ENCODE peak calls at places on chromosomes 4 and X, in eight cellular contexts. B, F, S, E, O, H, V and T are unnamed samples.

GRCh38 chr4:57639566-57640328 is 529.6 kb upstream of the IGFBP7 start:
- DNase-seq in B (no peak), F (no peak), S (no peak), E (no peak), O (no peak), H (peak; percentile 35), V (no peak), T (no peak)

GRCh38 chr4:83139514-83140156 is 25.1 kb upstream of the PLAC8 start:
- DNase-seq in B (no peak), F (no peak), S (no peak), E (no peak), O (no peak), H (no peak), V (no peak), T (no peak)

GRCh38 chr4:113835005-113835404 is 73.5 kb upstream of the CAMK2D start:
- DNase-seq in B (peak; percentile 7), F (no peak), S (no peak), E (peak; percentile 63), O (no peak), H (no peak), V (peak; percentile 56), T (no peak)

GRCh38 chr4:188661502-188661901 is 522.3 kb downstream of the TRIML1 start:
- DNase-seq in B (no peak), F (no peak), S (no peak), E (no peak), O (no peak), H (no peak), V (no peak), T (no peak)

GRCh38 chr4:5738061-5738460 is 27.1 kb downstream of the EVC start:
- DNase-seq in B (no peak), F (no peak), S (no peak), E (no peak), O (no peak), H (no peak), V (no peak), T (no peak)

GRCh38 chrX:145910017-145910416 is 92.4 kb downstream of the SLITRK2 start:
- DNase-seq in B (no peak), F (no peak), S (no peak), E (no peak), O (no peak), H (no peak), V (no peak), T (no peak)

GRCh38 chrX:3094261-3094660 is 53.0 kb downstream of the ARSF start:
- DNase-seq in B (no peak), F (no peak), S (no peak), E (no peak), O (no peak), H (no peak), V (peak; percentile 43), T (no peak)

GRCh38 chr4:153326513-153326912 is 18.0 kb upstream of the MND1 start:
- DNase-seq in B (no peak), F (peak; percentile 43), S (no peak), E (no peak), O (no peak), H (peak; percentile 49), V (peak; percentile 60), T (no peak)

GRCh38 chrX:131778269-131779218 is 234.7 kb downstream of the OR13H1 start:
- DNase-seq in B (no peak), F (no peak), S (no peak), E (no peak), O (peak; percentile 74), H (no peak), V (peak; percentile 91), T (no peak)

GRCh38 chr4:100461796-100462195 is 56.0 kb downstream of the EMCN start:
- DNase-seq in B (no peak), F (no peak), S (no peak), E (no peak), O (no peak), H (no peak), V (no peak), T (no peak)

GRCh38 chrX:9285342-9285771 is 179.5 kb upstream of the TBL1X start:
- DNase-seq in B (no peak), F (no peak), S (no peak), E (no peak), O (no peak), H (no peak), V (no peak), T (no peak)

GRCh38 chr4:2825740-2826139 is 17.9 kb upstream of the ADD1 start:
- DNase-seq in B (no peak), F (peak; percentile 75), S (no peak), E (no peak), O (no peak), H (peak; percentile 25), V (no peak), T (no peak)

GRCh38 chr4:125541836-125542235 is 227.1 kb downstream of the FAT4 start:
- DNase-seq in B (no peak), F (no peak), S (no peak), E (no peak), O (no peak), H (no peak), V (no peak), T (no peak)

GRCh38 chrX:31036895-31037294 is 34.9 kb downstream of the FTHL17 start:
- DNase-seq in B (peak; percentile 39), F (no peak), S (no peak), E (peak; percentile 53), O (no peak), H (peak; percentile 29), V (peak; percentile 31), T (no peak)

GRCh38 chr4:105058177-105058812 is 88.4 kb upstream of the TET2 start:
- DNase-seq in B (no peak), F (no peak), S (peak; percentile 53), E (no peak), O (no peak), H (no peak), V (peak; percentile 86), T (no peak)

GRCh38 chr4:108056418-108056817 is 66.7 kb downstream of the HADH start:
- DNase-seq in B (no peak), F (no peak), S (no peak), E (no peak), O (no peak), H (no peak), V (no peak), T (no peak)

DNA sequence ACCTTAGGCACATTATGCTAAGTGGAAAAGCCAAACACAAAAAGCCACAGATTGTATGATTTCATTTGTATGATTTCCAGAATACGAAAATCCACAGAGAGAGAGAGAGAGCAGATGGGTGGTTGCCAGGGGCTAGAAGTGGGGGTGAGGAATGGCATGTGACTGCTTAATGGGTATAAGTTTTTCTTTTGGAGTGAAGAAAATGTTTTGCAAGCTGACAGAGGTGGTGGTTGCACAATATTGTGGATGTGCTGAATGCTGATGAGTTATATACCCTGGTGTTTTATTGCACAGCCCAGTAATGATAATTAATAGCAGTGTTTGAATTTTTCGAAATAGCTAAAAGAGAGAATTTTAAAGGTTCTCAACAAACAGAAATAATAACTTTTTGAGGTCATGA is 386.1 kb upstream of the HS3ST1 start:
- DNase-seq in B (no peak), F (no peak), S (no peak), E (no peak), O (no peak), H (no peak), V (peak; percentile 60), T (no peak)
- TF ChIP-seq CTCF in B (no peak), F (no peak), S (no peak), E (no peak), O (no peak), H (no peak), V (no peak), T (no peak)

GRCh38 chr4:170047774-170048354 is 21.7 kb upstream of the MFAP3L start:
- DNase-seq in B (peak; percentile 63), F (no peak), S (no peak), E (peak; percentile 66), O (peak; percentile 65), H (peak; percentile 37), V (peak; percentile 86), T (no peak)
- TF ChIP-seq CTCF in B (peak; percentile 89), F (peak; percentile 68), S (peak; percentile 61), E (peak; percentile 96), O (peak; percentile 65), H (peak; percentile 44), V (peak; percentile 67), T (peak; percentile 90)

DNA sequence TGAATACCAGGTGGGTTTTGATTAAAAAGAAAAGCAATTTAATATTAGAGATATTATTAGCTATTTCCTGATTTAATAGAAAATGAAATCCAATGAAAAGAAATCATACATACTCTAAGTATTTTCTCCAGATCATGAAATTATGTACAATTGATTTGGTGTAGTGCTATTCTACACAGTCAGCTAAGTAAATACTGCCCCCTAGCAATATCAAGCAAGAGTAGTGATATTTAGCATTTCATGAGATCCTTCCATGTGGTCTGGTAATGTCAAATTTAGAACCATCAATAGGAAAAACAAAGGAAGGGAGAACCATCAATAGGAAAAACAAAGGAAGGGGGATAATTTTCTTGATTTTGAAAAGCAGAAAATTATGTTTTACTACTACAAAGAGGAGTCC is 114.6 kb downstream of the TBCK start:
- DNase-seq in B (no peak), F (no peak), S (no peak), E (peak; percentile 21), O (no peak), H (no peak), V (peak; percentile 29), T (no peak)
- TF ChIP-seq CTCF in B (peak; percentile 32), F (no peak), S (peak; percentile 24), E (peak; percentile 78), O (no peak), H (no peak), V (peak; percentile 57), T (peak; percentile 71)

DNA sequence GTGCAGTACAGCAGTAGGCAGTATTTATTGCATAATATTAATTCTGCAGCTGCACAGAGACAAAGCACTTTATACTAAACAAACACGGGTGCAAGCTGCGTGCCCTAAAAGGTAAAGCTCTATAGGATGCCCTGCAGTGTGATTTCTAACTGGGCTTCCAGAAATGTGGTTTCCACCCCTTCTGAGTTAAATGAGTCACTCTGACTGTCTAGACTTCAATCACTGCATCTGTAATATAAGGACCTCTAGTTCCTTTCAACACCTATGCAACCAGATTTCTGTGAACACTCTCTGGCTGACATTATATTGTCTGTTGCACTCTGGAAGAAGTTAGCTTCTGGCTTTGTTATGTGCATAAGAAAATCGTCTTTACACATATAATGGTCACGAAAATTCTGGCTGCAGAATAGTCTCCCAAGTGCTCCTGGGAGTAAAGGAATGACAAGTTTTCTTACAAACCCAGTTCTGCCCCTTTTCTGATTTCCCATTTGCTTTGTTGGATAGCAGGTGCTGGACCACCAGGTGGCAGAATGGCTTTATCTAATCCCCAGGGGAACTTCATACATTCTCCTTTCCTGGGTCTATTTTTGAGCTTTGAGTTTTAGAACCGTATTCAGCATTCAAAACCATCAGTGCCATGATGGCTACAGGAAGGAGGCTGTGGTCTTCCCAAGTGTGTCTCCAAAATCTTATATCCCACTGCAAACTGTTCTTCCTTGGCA is 842.2 kb downstream of the STIM2 start:
- DNase-seq in B (peak; percentile 15), F (no peak), S (no peak), E (no peak), O (no peak), H (no peak), V (no peak), T (no peak)
- TF ChIP-seq CTCF in B (peak; percentile 36), F (no peak), S (no peak), E (peak; percentile 76), O (no peak), H (no peak), V (no peak), T (peak; percentile 59)